ENCODE peak calls at places on chromosomes 2 and 18, in eight cellular contexts. M is naive thymus-derived CD4-positive, alpha-beta T cell; Q is PC-9; G is mammary epithelial cell; E is heart right ventricle; Z is effector memory CD4-positive, alpha-beta T cell; A is aorta; N is BJ. T is an unnamed sample.
A peak's percentile ranks its signal among the peaks of the same experiment; 100 is the strongest.

GRCh38 chr18:44839239-44839666 is 158.6 kb downstream of the SETBP1 start:
- DNase-seq in M (no peak), Q (peak; percentile 48), G (peak; percentile 57), E (peak; percentile 76), Z (peak; percentile 13), A (peak; percentile 90), N (no peak), T (peak; percentile 5)

GRCh38 chr2:24049485-24050021 is at the start of gene FKBP1B:
- DNase-seq in M (peak; percentile 29), Q (peak; percentile 63), G (peak; percentile 76), E (peak; percentile 23), Z (peak; percentile 40), A (peak; percentile 73), N (peak; percentile 4), T (peak; percentile 57)

GRCh38 chr2:179842498-179843153 is 18.8 kb downstream of the ZNF385B start:
- DNase-seq in M (no peak), Q (no peak), G (no peak), E (no peak), Z (no peak), A (no peak), N (no peak), T (no peak)

GRCh38 chr2:104745856-104746255 is 108.1 kb upstream of the POU3F3 start:
- DNase-seq in M (no peak), Q (no peak), G (no peak), E (no peak), Z (no peak), A (no peak), N (no peak), T (no peak)

GRCh38 chr2:60992985-60993392 is 24.5 kb upstream of the PEX13 start:
- DNase-seq in M (no peak), Q (no peak), G (no peak), E (no peak), Z (no peak), A (no peak), N (no peak), T (no peak)

GRCh38 chr18:8962192-8962772 is 140.2 kb upstream of the NDUFV2 start:
- DNase-seq in M (no peak), Q (no peak), G (no peak), E (no peak), Z (no peak), A (no peak), N (no peak), T (no peak)

GRCh38 chr2:168742258-168742932 is 60.0 kb upstream of the NOSTRIN start:
- DNase-seq in M (no peak), Q (no peak), G (no peak), E (no peak), Z (no peak), A (no peak), N (no peak), T (no peak)

GRCh38 chr2:110219496-110220192 is 7.3 kb upstream of the MTLN start:
- DNase-seq in M (no peak), Q (no peak), G (peak; percentile 62), E (no peak), Z (no peak), A (no peak), N (no peak), T (no peak)

GRCh38 chr2:206584323-206585116 is 57.8 kb upstream of the FAM237A start:
- DNase-seq in M (no peak), Q (peak; percentile 0), G (peak; percentile 82), E (no peak), Z (no peak), A (no peak), N (no peak), T (no peak)

GRCh38 chr18:3458378-3458777 is 8.4 kb downstream of the TGIF1 start:
- DNase-seq in M (no peak), Q (no peak), G (no peak), E (no peak), Z (no peak), A (no peak), N (no peak), T (no peak)

GRCh38 chr18:3455090-3455640 is 5.2 kb downstream of the TGIF1 start:
- DNase-seq in M (no peak), Q (no peak), G (no peak), E (no peak), Z (no peak), A (no peak), N (no peak), T (no peak)

GRCh38 chr18:3455938-3456685 is 6.1 kb downstream of the TGIF1 start:
- DNase-seq in M (no peak), Q (no peak), G (peak; percentile 46), E (no peak), Z (no peak), A (no peak), N (no peak), T (no peak)

GRCh38 chr18:3457261-3457724 is 7.3 kb downstream of the TGIF1 start:
- DNase-seq in M (no peak), Q (no peak), G (no peak), E (no peak), Z (no peak), A (no peak), N (no peak), T (no peak)

GRCh38 chr18:3456686-3457069 is 6.7 kb downstream of the TGIF1 start:
- DNase-seq in M (no peak), Q (no peak), G (no peak), E (no peak), Z (no peak), A (no peak), N (no peak), T (no peak)
- H3K4me3 ChIP-seq in M (no peak overlapping the region), Q (no peak overlapping the region), G (no peak overlapping the region), E (no peak overlapping the region), Z (no peak overlapping the region), A (no peak overlapping the region), N (no peak overlapping the region), T (no peak overlapping the region)

DNA sequence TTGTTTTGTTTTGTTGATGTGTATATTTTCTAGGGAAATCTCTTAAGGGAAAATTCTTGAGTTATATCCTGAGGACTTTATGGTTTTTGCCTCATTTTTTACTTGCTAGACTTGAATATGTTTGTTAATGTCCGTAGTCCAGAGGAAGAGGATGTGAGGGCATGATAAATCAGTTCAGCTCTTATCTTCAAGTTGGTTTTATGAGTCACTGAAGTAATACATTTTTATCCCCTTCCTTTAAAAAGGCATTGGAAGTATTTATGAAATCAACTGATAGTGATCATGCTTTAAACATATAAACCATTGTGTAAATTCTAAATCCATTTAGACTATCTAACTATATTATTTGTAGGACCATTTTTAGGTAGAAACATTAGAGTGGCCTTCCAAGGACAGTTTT is 43.9 kb upstream of the CYBRD1 start:
- DNase-seq in M (no peak), Q (no peak), G (no peak), E (no peak), Z (no peak), A (no peak), N (no peak), T (no peak)
- H3K36me3 ChIP-seq in M (no peaks in the 10 kb centered on the region), Q (peaks cover 4% of the 10 kb centered on the region), G (peaks cover 12% of the 10 kb centered on the region), E (peaks cover 9% of the 10 kb centered on the region), Z (peaks cover 35% of the 10 kb centered on the region), A (no peaks in the 10 kb centered on the region), N (no peaks in the 10 kb centered on the region), T (peaks cover 54% of the 10 kb centered on the region)

DNA sequence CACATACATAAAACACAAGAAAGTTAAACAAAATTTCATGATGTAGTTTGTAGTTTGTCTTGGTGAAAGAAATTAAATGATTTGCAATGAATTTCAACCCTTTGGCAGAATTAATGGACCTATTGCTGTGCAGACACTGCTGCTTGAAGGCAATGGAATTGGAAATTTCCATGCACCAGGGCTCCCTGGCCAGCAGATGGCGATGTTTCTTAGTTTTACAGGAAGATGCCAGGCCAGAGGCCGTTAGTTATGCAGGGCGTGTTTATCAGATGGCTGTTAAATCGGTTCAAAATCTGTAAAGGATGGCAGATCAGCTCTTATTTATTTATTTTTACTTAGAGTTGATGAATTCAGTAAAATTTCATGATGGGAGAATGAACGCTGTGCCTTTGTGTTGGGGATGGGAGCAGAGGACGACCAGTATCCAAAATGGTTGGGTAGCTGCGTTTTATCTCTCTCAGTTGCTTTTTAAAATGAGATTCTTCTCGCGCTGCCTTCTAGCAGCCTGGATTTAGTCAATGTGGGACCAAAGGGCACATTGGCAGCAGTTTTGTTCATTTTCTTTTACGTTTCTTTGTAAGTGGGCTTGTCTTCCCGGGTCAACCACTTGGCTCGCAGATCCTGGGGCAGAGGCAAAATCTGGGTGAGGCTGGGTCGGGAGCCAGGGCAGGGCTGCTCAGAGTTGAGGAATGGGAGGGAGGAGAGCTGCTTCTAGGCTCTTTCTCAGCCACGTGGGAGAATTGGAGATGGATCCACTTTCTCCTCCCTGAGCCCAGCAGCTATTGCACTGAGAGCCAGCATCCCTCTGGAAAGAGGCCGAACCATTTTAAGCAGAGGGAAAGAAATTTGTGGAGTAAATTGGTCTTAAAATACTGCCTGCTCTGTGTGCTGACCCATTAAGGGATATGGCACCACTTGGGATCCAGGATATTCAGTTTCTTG is 344.0 kb downstream of the PIK3C3 start:
- DNase-seq in M (no peak), Q (peak; percentile 23), G (peak; percentile 43), E (peak; percentile 78), Z (no peak), A (peak; percentile 72), N (peak; percentile 8), T (peak; percentile 28)
- H3K4me3 ChIP-seq in M (no peak overlapping the region), Q (no peak overlapping the region), G (no peak overlapping the region), E (peak overlapping the region; percentile 24), Z (no peak overlapping the region), A (peak overlapping the region; percentile 5), N (no peak overlapping the region), T (no peak overlapping the region)

DNA sequence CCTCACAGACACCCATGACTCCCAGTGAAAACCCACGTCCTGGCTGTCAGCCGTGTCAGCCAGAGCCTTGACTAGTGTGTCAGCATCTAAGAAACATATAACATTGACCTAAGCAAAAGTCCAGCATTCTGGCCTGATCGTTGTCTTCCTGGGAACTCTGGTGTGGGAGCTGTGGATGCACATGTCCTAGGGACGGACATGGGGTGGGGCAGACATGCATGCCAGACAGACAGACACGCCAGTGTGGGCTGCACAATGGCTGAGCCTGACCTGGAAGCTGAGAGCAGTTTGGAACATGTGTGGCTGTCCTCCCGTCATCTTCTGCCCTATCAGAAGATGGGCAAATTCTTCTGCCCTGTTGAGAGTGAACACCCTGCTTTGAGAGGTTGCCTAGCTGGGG is 245.5 kb downstream of the FAM210A start:
- DNase-seq in M (no peak), Q (no peak), G (no peak), E (no peak), Z (no peak), A (no peak), N (no peak), T (no peak)
- H3K36me3 ChIP-seq in M (no peaks in the 10 kb centered on the region), Q (no peaks in the 10 kb centered on the region), G (no peaks in the 10 kb centered on the region), E (no peaks in the 10 kb centered on the region), Z (no peaks in the 10 kb centered on the region), A (no peaks in the 10 kb centered on the region), N (no peaks in the 10 kb centered on the region), T (peaks cover 45% of the 10 kb centered on the region)

DNA sequence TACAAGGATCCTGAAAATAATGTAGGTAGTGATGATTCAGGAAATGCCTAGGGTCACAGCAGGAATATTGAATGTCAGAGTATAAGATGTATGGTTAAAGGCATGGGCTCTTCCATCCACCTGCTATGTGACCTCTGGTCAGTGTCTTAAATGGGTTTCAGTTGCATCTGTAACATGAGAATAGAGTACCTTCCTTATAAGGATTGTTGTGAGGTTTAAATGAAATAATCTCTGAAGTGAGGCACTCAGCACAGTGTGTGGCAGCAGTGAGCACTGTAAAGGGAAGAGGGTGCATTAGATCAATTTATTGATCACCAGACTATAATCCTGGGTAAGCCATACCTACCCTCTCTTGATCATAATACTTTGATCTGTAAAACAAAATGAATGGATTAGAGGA is 319.1 kb downstream of the SLC4A3 start:
- DNase-seq in M (no peak), Q (no peak), G (no peak), E (no peak), Z (no peak), A (no peak), N (no peak), T (no peak)
- H3K4me3 ChIP-seq in M (no peak overlapping the region), Q (no peak overlapping the region), G (no peak overlapping the region), E (no peak overlapping the region), Z (no peak overlapping the region), A (no peak overlapping the region), N (no peak overlapping the region), T (no peak overlapping the region)

GRCh38 chr18:79911871-79912270 is 39.6 kb downstream of the SLC66A2 start:
- DNase-seq in M (no peak), Q (no peak), G (no peak), E (no peak), Z (no peak), A (no peak), N (no peak), T (no peak)
- H3K36me3 ChIP-seq in M (no peaks in the 10 kb centered on the region), Q (no peaks in the 10 kb centered on the region), G (peaks cover 5% of the 10 kb centered on the region), E (no peaks in the 10 kb centered on the region), Z (peaks cover under 1% of the 10 kb centered on the region), A (no peaks in the 10 kb centered on the region), N (peaks cover 8% of the 10 kb centered on the region), T (peaks cover 7% of the 10 kb centered on the region)

T was measured in CD4-positive, CD25-positive, alpha-beta regulatory T cell.